ENCODE peak calls at places on chromosome 7, in seven cellular contexts. One of them, this sample, is unnamed.

GRCh38 chr7:4794591-4795350 is 19.3 kb downstream of the AP5Z1 start:
- DNase-seq in thyroid gland: no peak
- DNase-seq in uterus: no peak
- DNase-seq in heart left ventricle: no peak
- DNase-seq in transverse colon: no peak
- DNase-seq in breast epithelium: no peak
- DNase-seq in spleen: no peak
- DNase-seq in this sample: no peak

GRCh38 chr7:4177001-4177400 is 505.1 kb upstream of the FOXK1 start:
- DNase-seq in thyroid gland: no peak
- DNase-seq in uterus: no peak
- DNase-seq in heart left ventricle: no peak
- DNase-seq in transverse colon: no peak
- DNase-seq in breast epithelium: peak
- DNase-seq in spleen: no peak
- DNase-seq in this sample: no peak

GRCh38 chr7:157224627-157225026 is 85.9 kb downstream of the UBE3C start:
- DNase-seq in thyroid gland: no peak
- DNase-seq in uterus: no peak
- DNase-seq in heart left ventricle: no peak
- DNase-seq in transverse colon: no peak
- DNase-seq in breast epithelium: no peak
- DNase-seq in spleen: no peak
- DNase-seq in this sample: no peak

GRCh38 chr7:128104109-128104742 is 73.0 kb upstream of the LRRC4 start:
- DNase-seq in thyroid gland: no peak
- DNase-seq in uterus: no peak
- DNase-seq in heart left ventricle: peak
- DNase-seq in transverse colon: no peak
- DNase-seq in breast epithelium: no peak
- DNase-seq in spleen: peak
- DNase-seq in this sample: peak

GRCh38 chr7:120170849-120171248 is 102.1 kb upstream of the KCND2 start:
- DNase-seq in thyroid gland: no peak
- DNase-seq in uterus: no peak
- DNase-seq in heart left ventricle: no peak
- DNase-seq in transverse colon: no peak
- DNase-seq in breast epithelium: no peak
- DNase-seq in spleen: no peak
- DNase-seq in this sample: no peak

GRCh38 chr7:40747856-40748255 is 613.1 kb downstream of the SUGCT start:
- DNase-seq in thyroid gland: no peak
- DNase-seq in uterus: no peak
- DNase-seq in heart left ventricle: no peak
- DNase-seq in transverse colon: no peak
- DNase-seq in breast epithelium: no peak
- DNase-seq in spleen: no peak
- DNase-seq in this sample: no peak

GRCh38 chr7:117666019-117666418 is 186.2 kb downstream of the CFTR start:
- DNase-seq in thyroid gland: no peak
- DNase-seq in uterus: no peak
- DNase-seq in heart left ventricle: no peak
- DNase-seq in transverse colon: no peak
- DNase-seq in breast epithelium: no peak
- DNase-seq in spleen: no peak
- DNase-seq in this sample: no peak

GRCh38 chr7:96786261-96786997 is 76.8 kb upstream of the SEM1 start:
- DNase-seq in thyroid gland: peak
- DNase-seq in uterus: peak
- DNase-seq in heart left ventricle: peak
- DNase-seq in transverse colon: no peak
- DNase-seq in breast epithelium: peak
- DNase-seq in spleen: no peak
- DNase-seq in this sample: no peak

GRCh38 chr7:35253680-35254495 is at the start of gene TBX20:
- DNase-seq in thyroid gland: peak
- DNase-seq in uterus: no peak
- DNase-seq in heart left ventricle: peak
- DNase-seq in transverse colon: peak
- DNase-seq in breast epithelium: no peak
- DNase-seq in spleen: peak
- DNase-seq in this sample: peak

GRCh38 chr7:96244244-96244991 is 77.5 kb downstream of the SLC25A13 start:
- DNase-seq in thyroid gland: no peak
- DNase-seq in uterus: no peak
- DNase-seq in heart left ventricle: no peak
- DNase-seq in transverse colon: no peak
- DNase-seq in breast epithelium: no peak
- DNase-seq in spleen: no peak
- DNase-seq in this sample: no peak

GRCh38 chr7:123679614-123680013 is 23.9 kb downstream of the LMOD2 start:
- DNase-seq in thyroid gland: no peak
- DNase-seq in uterus: no peak
- DNase-seq in heart left ventricle: no peak
- DNase-seq in transverse colon: no peak
- DNase-seq in breast epithelium: no peak
- DNase-seq in spleen: no peak
- DNase-seq in this sample: no peak

GRCh38 chr7:19378340-19378704 is 233.1 kb upstream of the FERD3L start:
- DNase-seq in thyroid gland: no peak
- DNase-seq in uterus: no peak
- DNase-seq in heart left ventricle: no peak
- DNase-seq in transverse colon: no peak
- DNase-seq in breast epithelium: no peak
- DNase-seq in spleen: no peak
- DNase-seq in this sample: no peak

GRCh38 chr7:64849250-64849923 is 53.7 kb upstream of the ZNF273 start:
- DNase-seq in thyroid gland: no peak
- DNase-seq in uterus: no peak
- DNase-seq in heart left ventricle: no peak
- DNase-seq in transverse colon: no peak
- DNase-seq in breast epithelium: no peak
- DNase-seq in spleen: no peak
- DNase-seq in this sample: no peak

GRCh38 chr7:23811540-23811939 is 101.5 kb downstream of the STK31 start:
- DNase-seq in thyroid gland: no peak
- DNase-seq in uterus: no peak
- DNase-seq in heart left ventricle: no peak
- DNase-seq in transverse colon: no peak
- DNase-seq in breast epithelium: no peak
- DNase-seq in spleen: no peak
- DNase-seq in this sample: no peak

GRCh38 chr7:23804707-23805106 is 94.7 kb downstream of the STK31 start:
- DNase-seq in thyroid gland: no peak
- DNase-seq in uterus: no peak
- DNase-seq in heart left ventricle: no peak
- DNase-seq in transverse colon: no peak
- DNase-seq in breast epithelium: no peak
- DNase-seq in spleen: no peak
- DNase-seq in this sample: no peak

GRCh38 chr7:23808421-23808820 is 98.4 kb downstream of the STK31 start:
- DNase-seq in thyroid gland: no peak
- DNase-seq in uterus: no peak
- DNase-seq in heart left ventricle: no peak
- DNase-seq in transverse colon: no peak
- DNase-seq in breast epithelium: no peak
- DNase-seq in spleen: no peak
- DNase-seq in this sample: no peak

GRCh38 chr7:23810099-23810498 is 100.1 kb downstream of the STK31 start:
- DNase-seq in thyroid gland: no peak
- DNase-seq in uterus: no peak
- DNase-seq in heart left ventricle: no peak
- DNase-seq in transverse colon: no peak
- DNase-seq in breast epithelium: no peak
- DNase-seq in spleen: no peak
- DNase-seq in this sample: no peak
- TF ChIP-seq POLR2A in thyroid gland: no peak
- TF ChIP-seq POLR2A in uterus: no peak
- TF ChIP-seq POLR2A in heart left ventricle: no peak
- TF ChIP-seq POLR2A in transverse colon: no peak
- TF ChIP-seq POLR2A in breast epithelium: no peak
- TF ChIP-seq POLR2A in spleen: no peak
- TF ChIP-seq POLR2A in this sample: no peak

DNA sequence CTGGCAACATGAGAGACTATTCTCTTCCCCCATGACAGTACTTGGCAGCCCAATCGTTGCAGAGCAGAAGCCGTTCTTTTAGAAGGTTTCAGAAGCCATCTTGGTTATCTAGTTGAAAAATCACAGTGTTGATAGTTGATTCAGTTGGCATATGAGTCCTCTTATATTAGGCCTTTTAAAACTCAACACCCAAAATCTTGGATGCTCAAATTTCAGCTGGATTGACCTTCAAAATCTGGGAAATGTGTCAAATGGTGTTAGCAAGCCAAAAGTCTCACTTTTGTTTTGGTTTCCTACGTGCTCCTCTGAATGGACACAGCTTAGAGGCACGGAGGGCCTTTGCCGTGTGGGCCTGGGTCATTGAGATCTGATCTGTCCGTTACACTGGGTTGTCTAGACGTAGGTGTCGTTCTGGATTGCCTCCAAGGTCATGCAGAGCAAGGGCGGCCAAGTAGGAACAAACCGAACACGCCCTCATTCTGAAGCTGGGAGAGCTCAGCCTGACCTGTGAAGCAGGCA is 59.3 kb upstream of the BMPER start:
- DNase-seq in thyroid gland: no peak
- DNase-seq in uterus: peak
- DNase-seq in heart left ventricle: peak
- DNase-seq in transverse colon: no peak
- DNase-seq in breast epithelium: no peak
- DNase-seq in spleen: no peak
- DNase-seq in this sample: peak
- H3K4me3 ChIP-seq in thyroid gland: no peak
- H3K4me3 ChIP-seq in uterus: no peak
- H3K4me3 ChIP-seq in heart left ventricle: no peak
- H3K4me3 ChIP-seq in transverse colon: no peak
- H3K4me3 ChIP-seq in breast epithelium: no peak
- H3K4me3 ChIP-seq in spleen: no peak
- H3K4me3 ChIP-seq in this sample: no peak

DNA sequence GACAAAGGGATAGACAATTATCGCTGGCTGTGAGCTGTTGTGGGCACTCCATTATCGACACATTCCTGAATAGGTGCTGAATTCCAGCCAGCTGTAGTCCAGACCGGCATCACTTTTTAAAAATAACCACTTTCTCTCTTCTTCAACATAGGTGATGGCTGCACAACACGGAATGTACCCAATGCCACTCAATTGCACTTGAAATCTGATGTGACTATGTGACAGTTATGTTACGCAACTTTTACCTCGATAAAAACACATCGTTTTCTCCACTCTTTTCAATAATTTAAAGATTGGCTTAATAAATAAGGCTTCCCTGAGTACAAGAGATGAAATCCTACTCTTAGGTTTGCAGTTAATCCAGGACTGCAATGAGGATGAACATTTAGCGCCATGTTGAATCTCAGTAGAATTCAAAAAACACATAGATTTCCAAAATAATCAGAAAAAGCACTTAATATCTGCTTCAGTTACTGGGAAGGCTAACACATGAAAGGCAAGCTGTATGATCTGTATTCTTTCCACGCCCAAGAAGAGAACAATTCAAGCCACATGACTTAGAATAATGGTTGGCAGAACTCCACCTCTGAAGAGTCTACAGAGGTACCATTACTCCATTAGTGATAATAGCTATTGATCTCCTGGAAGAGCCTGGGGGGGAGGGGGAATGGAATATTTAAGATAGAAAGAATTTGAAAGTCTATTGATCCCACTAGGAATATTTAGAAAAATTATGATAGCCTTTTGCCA is 3.6 kb downstream of the YWHAG start:
- DNase-seq in thyroid gland: no peak
- DNase-seq in uterus: no peak
- DNase-seq in heart left ventricle: no peak
- DNase-seq in transverse colon: no peak
- DNase-seq in breast epithelium: no peak
- DNase-seq in spleen: no peak
- DNase-seq in this sample: no peak
- TF ChIP-seq POLR2A in thyroid gland: no peak
- TF ChIP-seq POLR2A in uterus: no peak
- TF ChIP-seq POLR2A in heart left ventricle: no peak
- TF ChIP-seq POLR2A in transverse colon: no peak
- TF ChIP-seq POLR2A in breast epithelium: no peak
- TF ChIP-seq POLR2A in spleen: no peak
- TF ChIP-seq POLR2A in this sample: no peak

GRCh38 chr7:18019562-18019961 is 8.1 kb downstream of the PRPS1L1 start:
- DNase-seq in thyroid gland: no peak
- DNase-seq in uterus: no peak
- DNase-seq in heart left ventricle: no peak
- DNase-seq in transverse colon: no peak
- DNase-seq in breast epithelium: no peak
- DNase-seq in spleen: no peak
- DNase-seq in this sample: no peak
- H3K4me3 ChIP-seq in thyroid gland: no peak
- H3K4me3 ChIP-seq in uterus: no peak
- H3K4me3 ChIP-seq in heart left ventricle: no peak
- H3K4me3 ChIP-seq in transverse colon: no peak
- H3K4me3 ChIP-seq in breast epithelium: no peak
- H3K4me3 ChIP-seq in spleen: no peak
- H3K4me3 ChIP-seq in this sample: no peak

GRCh38 chr7:151448261-151449252 is 8.6 kb upstream of the CRYGN start:
- DNase-seq in thyroid gland: peak
- DNase-seq in uterus: peak
- DNase-seq in heart left ventricle: peak
- DNase-seq in transverse colon: peak
- DNase-seq in breast epithelium: peak
- DNase-seq in spleen: peak
- DNase-seq in this sample: peak
- TF ChIP-seq POLR2A in thyroid gland: no peak
- TF ChIP-seq POLR2A in uterus: no peak
- TF ChIP-seq POLR2A in heart left ventricle: no peak
- TF ChIP-seq POLR2A in transverse colon: no peak
- TF ChIP-seq POLR2A in breast epithelium: no peak
- TF ChIP-seq POLR2A in spleen: no peak
- TF ChIP-seq POLR2A in this sample: no peak

DNA sequence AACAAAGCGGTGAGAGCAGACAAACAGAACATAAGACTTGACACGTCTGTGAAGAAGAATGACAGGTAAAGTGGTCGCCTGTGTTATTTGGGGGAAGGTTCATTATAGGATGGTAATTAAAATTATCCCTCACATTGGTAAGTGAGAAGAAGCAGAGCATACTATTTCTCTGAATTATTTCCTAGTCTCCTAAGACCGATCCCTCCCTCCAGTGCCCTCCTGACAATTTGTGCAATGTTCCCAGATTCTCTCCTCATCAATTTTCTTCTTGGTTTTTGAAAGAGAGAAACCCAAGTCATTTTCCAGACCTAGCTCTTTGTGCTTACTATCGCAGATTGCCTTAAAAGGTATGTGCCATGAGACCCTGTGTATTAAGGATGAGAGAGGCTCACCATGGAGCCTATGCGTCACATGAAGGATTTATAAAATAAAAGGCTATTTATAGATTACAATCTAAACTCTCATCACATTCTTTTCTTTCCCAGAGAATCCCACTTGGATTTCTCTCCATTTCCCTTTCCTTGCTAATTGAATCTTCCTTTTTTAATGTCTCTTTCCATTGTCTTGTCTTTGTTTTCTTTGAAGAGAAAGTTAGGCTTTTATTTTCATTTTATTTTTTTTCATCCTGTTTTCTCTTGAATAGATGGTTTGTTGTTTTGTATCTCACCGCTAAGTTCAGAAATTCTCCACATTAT is 112.0 kb downstream of the PPP1R3A start:
- DNase-seq in thyroid gland: no peak
- DNase-seq in uterus: no peak
- DNase-seq in heart left ventricle: no peak
- DNase-seq in transverse colon: no peak
- DNase-seq in breast epithelium: no peak
- DNase-seq in spleen: no peak
- DNase-seq in this sample: no peak
- H3K4me3 ChIP-seq in thyroid gland: no peak
- H3K4me3 ChIP-seq in uterus: no peak
- H3K4me3 ChIP-seq in heart left ventricle: no peak
- H3K4me3 ChIP-seq in transverse colon: no peak
- H3K4me3 ChIP-seq in breast epithelium: no peak
- H3K4me3 ChIP-seq in spleen: no peak
- H3K4me3 ChIP-seq in this sample: no peak